ENCODE peak calls at places on chromosomes 3 and 15, in seven cellular contexts. Z, X, W, U, R, M and B are unnamed samples. For H3K4me1, the result is how much of the 10 kb centered on the place peaks cover.

GRCh38 chr15:41115652-41116115 is 396 bp downstream of the INO80 start:
- DNase-seq in W (peak), Z (peak), M (peak), U (no peak), R (peak), X (peak), B (no peak)

GRCh38 chr3:52246728-52247454 is 1.3 kb downstream of the PPM1M start:
- DNase-seq in R (no peak), U (no peak), W (no peak), M (peak), Z (peak), X (peak), B (no peak)

GRCh38 chr3:170584585-170585007 is 1.3 kb downstream of the SLC7A14 start:
- DNase-seq in M (peak), Z (peak), U (peak), X (peak), R (no peak), W (peak), B (peak)

GRCh38 chr15:92808611-92809063 is 91.5 kb upstream of the CHD2 start:
- DNase-seq in M (peak), W (no peak), R (no peak), Z (peak), U (peak), X (no peak), B (peak)

GRCh38 chr3:160956785-160957184 is 148.4 kb downstream of the B3GALNT1 start:
- DNase-seq in W (no peak), M (no peak), X (no peak), Z (no peak), R (no peak), U (no peak), B (no peak)

GRCh38 chr3:106687905-106688304 is 689.3 kb upstream of the CCDC54 start:
- DNase-seq in W (no peak), Z (no peak), U (no peak), M (no peak), R (no peak), X (no peak), B (no peak)

GRCh38 chr3:51819709-51820406 is 40.8 kb upstream of the IQCF6 start:
- DNase-seq in U (no peak), X (no peak), M (no peak), R (no peak), W (peak), Z (no peak), B (no peak)

GRCh38 chr15:75653347-75653913 is 5.7 kb downstream of the SNX33 start:
- DNase-seq in Z (no peak), W (peak), X (no peak), U (no peak), M (no peak), R (no peak), B (no peak)

GRCh38 chr3:165128544-165128943 is 50.2 kb upstream of the SI start:
- DNase-seq in M (no peak), R (no peak), U (no peak), X (no peak), W (no peak), Z (no peak), B (no peak)

GRCh38 chr3:43161684-43162512 is 56.0 kb upstream of the POMGNT2 start:
- DNase-seq in X (no peak), Z (no peak), M (no peak), R (no peak), U (no peak), W (peak), B (no peak)

GRCh38 chr3:124115279-124115678 is 123.4 kb upstream of the ROPN1 start:
- DNase-seq in W (no peak), U (no peak), Z (no peak), X (no peak), M (no peak), R (no peak), B (no peak)

GRCh38 chr3:126028096-126028495 is 55.8 kb downstream of the SLC41A3 start:
- DNase-seq in X (no peak), M (no peak), R (no peak), W (no peak), Z (no peak), U (no peak), B (no peak)

GRCh38 chr15:67843571-67844387 is 3.9 kb upstream of the RNU6-1 start:
- DNase-seq in U (peak), X (no peak), Z (peak), W (peak), R (no peak), M (no peak), B (peak)

GRCh38 chr3:130392266-130392665 is 46.8 kb downstream of the COL6A5 start:
- DNase-seq in U (no peak), R (no peak), W (no peak), M (no peak), X (no peak), Z (no peak), B (no peak)

GRCh38 chr15:77905301-77905920 is 172.1 kb downstream of the TBC1D2B start:
- DNase-seq in Z (peak), X (no peak), R (no peak), W (no peak), M (peak), U (no peak), B (peak)

GRCh38 chr3:173993299-173993698 is 595.8 kb downstream of the NLGN1 start:
- DNase-seq in U (no peak), X (no peak), W (no peak), R (no peak), M (no peak), Z (no peak), B (no peak)

GRCh38 chr3:1696654-1697275 is 401.9 kb upstream of the CNTN4 start:
- DNase-seq in Z (no peak), M (no peak), U (no peak), R (no peak), X (no peak), W (no peak), B (no peak)

GRCh38 chr3:193928354-193929209 is 207.4 kb upstream of the HES1 start:
- DNase-seq in U (no peak), X (no peak), Z (no peak), W (no peak), R (no peak), M (no peak), B (no peak)

GRCh38 chr15:33292718-33293307 is 18.0 kb upstream of the RYR3 start:
- DNase-seq in X (peak), W (peak), M (no peak), Z (peak), U (peak), R (no peak), B (peak)

GRCh38 chr3:52689151-52689550 is 3.3 kb downstream of the GNL3 start:
- DNase-seq in W (no peak), U (no peak), M (no peak), R (no peak), X (no peak), Z (no peak), B (no peak)

GRCh38 chr3:37660782-37661181 is 200.9 kb upstream of the CTDSPL start:
- DNase-seq in U (no peak), X (no peak), M (no peak), W (no peak), R (no peak), Z (no peak), B (no peak)

GRCh38 chr3:43783987-43784639 is 93.4 kb downstream of the ABHD5 start:
- DNase-seq in M (no peak), U (no peak), Z (no peak), W (no peak), R (no peak), X (no peak), B (no peak)

GRCh38 chr15:78212546-78213424 is 21.6 kb downstream of the ACSBG1 start:
- DNase-seq in Z (peak), W (no peak), R (no peak), U (no peak), M (no peak), X (no peak), B (no peak)

GRCh38 chr3:197711973-197712707 is 24.6 kb downstream of the RUBCN start:
- DNase-seq in U (peak), Z (peak), W (peak), X (peak), M (peak), R (peak), B (peak)

GRCh38 chr3:69254351-69254750 is 131.5 kb downstream of the FRMD4B start:
- DNase-seq in U (no peak), X (no peak), W (no peak), Z (no peak), R (no peak), M (no peak), B (no peak)

GRCh38 chr3:196122021-196122687 is 40.3 kb upstream of the TFRC start:
- DNase-seq in W (no peak), U (no peak), R (no peak), Z (no peak), X (no peak), M (no peak), B (peak)

GRCh38 chr15:68272797-68273271 is 4.7 kb upstream of the FEM1B start:
- DNase-seq in Z (no peak), R (no peak), M (no peak), W (no peak), U (peak), X (no peak), B (no peak)

GRCh38 chr3:184626942-184627341 is 65.4 kb downstream of the EPHB3 start:
- DNase-seq in Z (no peak), R (no peak), X (no peak), W (no peak), U (no peak), M (no peak), B (no peak)

GRCh38 chr3:10813425-10813824 is 2.6 kb upstream of the SLC6A11 start:
- DNase-seq in R (no peak), M (no peak), Z (no peak), X (no peak), W (no peak), U (no peak), B (no peak)

GRCh38 chr15:101128191-101128590 is 123.7 kb downstream of the CHSY1 start:
- DNase-seq in W (no peak), M (no peak), R (no peak), U (peak), X (no peak), Z (no peak), B (no peak)

GRCh38 chr3:55662683-55663082 is 175.6 kb upstream of the WNT5A start:
- DNase-seq in W (no peak), U (no peak), R (no peak), Z (no peak), X (no peak), M (no peak), B (no peak)

GRCh38 chr3:187130346-187131066 is 8.8 kb downstream of the RPL39L start:
- DNase-seq in U (no peak), X (peak), R (no peak), Z (peak), M (no peak), W (no peak), B (no peak)

GRCh38 chr3:13533823-13534435 is 15.0 kb upstream of the FBLN2 start:
- DNase-seq in Z (no peak), M (no peak), U (peak), X (no peak), W (no peak), R (no peak), B (no peak)
- H3K27ac ChIP-seq in Z (no peak), M (no peak), U (no peak), X (no peak), W (no peak), R (no peak), B (no peak)

GRCh38 chr15:66293419-66294156 is at the start of gene DIS3L:
- DNase-seq in U (peak), R (no peak), X (peak), M (peak), Z (peak), W (peak), B (peak)

GRCh38 chr15:66292261-66293084 is 895 bp upstream of the DIS3L start:
- DNase-seq in R (no peak), Z (no peak), X (no peak), U (no peak), M (no peak), W (no peak), B (no peak)

GRCh38 chr15:66293085-66293418 is 316 bp upstream of the DIS3L start:
- DNase-seq in M (no peak), U (no peak), X (no peak), R (no peak), Z (no peak), W (no peak), B (no peak)

GRCh38 chr15:66294157-66294931 is 976 bp downstream of the DIS3L start:
- DNase-seq in Z (peak), R (peak), M (no peak), U (peak), X (no peak), W (peak), B (no peak)

GRCh38 chr15:66294932-66295235 is 1.5 kb downstream of the DIS3L start:
- DNase-seq in M (no peak), X (no peak), W (no peak), U (no peak), Z (no peak), R (no peak), B (no peak)
- H3K4me3 ChIP-seq in M (peak), X (peak), W (peak), U (peak), Z (no peak), R (peak), B (no peak)

GRCh38 chr3:5192568-5193319 is 5.2 kb downstream of the EDEM1 start:
- DNase-seq in W (no peak), R (no peak), Z (no peak), M (no peak), X (no peak), U (no peak), B (no peak)

GRCh38 chr3:5195605-5196004 is 8.1 kb downstream of the EDEM1 start:
- DNase-seq in M (peak), U (no peak), W (no peak), R (no peak), X (no peak), Z (peak), B (no peak)

GRCh38 chr3:5194801-5195509 is 7.4 kb downstream of the EDEM1 start:
- DNase-seq in R (no peak), Z (peak), U (peak), M (no peak), W (no peak), X (no peak), B (no peak)

GRCh38 chr3:5191555-5192304 is 4.2 kb downstream of the EDEM1 start:
- DNase-seq in W (no peak), U (no peak), R (no peak), M (no peak), X (no peak), Z (no peak), B (no peak)

DNA sequence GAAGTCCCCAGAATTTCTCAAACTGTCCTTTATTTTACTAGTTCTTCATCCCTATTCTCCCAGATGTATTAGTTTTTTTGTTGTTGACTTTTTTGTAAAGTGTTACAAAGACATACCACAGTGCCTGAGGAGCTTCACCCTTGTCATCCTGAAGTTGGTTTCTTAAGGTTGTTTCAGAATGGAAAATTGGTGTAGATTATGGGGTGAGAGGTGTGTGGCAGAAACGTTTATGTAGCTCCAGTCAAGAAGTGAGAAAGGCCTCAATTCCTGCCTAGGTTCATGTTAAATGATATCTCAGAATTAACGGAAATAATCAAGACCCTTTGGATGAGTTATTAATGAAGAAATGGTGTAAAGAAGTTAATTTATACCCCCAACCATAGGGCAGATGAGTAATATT is 6.8 kb downstream of the EDEM1 start:
- DNase-seq in R (no peak), Z (no peak), U (no peak), M (no peak), X (no peak), W (no peak), B (no peak)
- H3K4me1 ChIP-seq in R (under half), Z (half or more), U (under half), M (half or more), X (half or more), W (under half), B (under half)

DNA sequence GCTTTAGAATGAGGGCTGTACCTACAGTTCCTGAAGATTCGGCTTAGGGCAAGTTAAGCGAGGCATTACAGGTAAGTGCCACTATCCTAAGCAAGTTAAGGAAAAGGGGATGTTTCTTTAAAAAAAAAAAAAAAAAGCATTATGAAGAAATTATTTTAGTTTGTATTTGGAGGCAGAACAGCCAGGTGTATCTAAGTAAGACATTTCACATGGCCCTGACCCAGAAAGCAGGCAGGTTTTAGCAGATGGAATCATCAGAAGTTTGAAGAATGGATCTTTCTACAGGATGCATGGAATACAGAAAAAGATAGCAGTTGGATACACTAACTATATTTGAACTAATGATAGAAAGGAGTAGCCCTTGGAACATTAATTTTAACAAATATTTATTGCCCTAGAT is 105.6 kb downstream of the OSBPL10 start:
- DNase-seq in U (no peak), R (no peak), X (no peak), Z (no peak), M (no peak), W (no peak), B (no peak)
- H3K27ac ChIP-seq in U (no peak), R (no peak), X (no peak), Z (no peak), M (no peak), W (no peak), B (no peak)

GRCh38 chr3:57163751-57164150 is 1.4 kb downstream of the IL17RD start:
- DNase-seq in W (no peak), M (no peak), X (no peak), Z (no peak), U (peak), R (no peak), B (no peak)
- H3K4me3 ChIP-seq in W (peak), M (peak), X (no peak), Z (no peak), U (peak), R (peak), B (peak)

GRCh38 chr3:72440491-72440890 is 407.8 kb downstream of the SHQ1 start:
- DNase-seq in W (no peak), U (no peak), R (no peak), X (no peak), M (no peak), Z (no peak), B (no peak)
- H3K4me1 ChIP-seq in W (under half), U (under half), R (under half), X (half or more), M (under half), Z (under half), B (under half)